ENCODE peak calls at places on chromosomes 5 and 9, in seven cellular contexts. W is brain microvascular endothelial cell; F is effector memory CD8-positive, alpha-beta T cell; X is stimulated activated CD4-positive, alpha-beta T cell treated with anti-CD3 and anti-CD28 coated beads, Interleukin-4, amount 100 ng/mL, for 48 hours; E is CD8-positive, alpha-beta T cell; R is Calu3; N is T follicular helper cell. O is an unnamed sample.

GRCh38 chr5:78587775-78588291 is 60.7 kb downstream of the LHFPL2 start:
- DNase-seq in W (no peak), N (no peak), R (no peak), X (no peak), E (no peak), F (no peak), O (no peak)

GRCh38 chr5:14713476-14714384 is 49.2 kb downstream of the OTULIN start:
- DNase-seq in X (no peak), F (no peak), W (no peak), R (no peak), E (no peak), N (no peak), O (no peak)

GRCh38 chr9:7144265-7145046 is 386.7 kb downstream of the KDM4C start:
- DNase-seq in X (no peak), E (no peak), R (no peak), N (no peak), W (no peak), F (no peak), O (no peak)

GRCh38 chr9:113885183-113886002 is 9.3 kb downstream of the ZNF618 start:
- DNase-seq in W (no peak), E (no peak), N (no peak), F (no peak), R (no peak), X (no peak), O (no peak)

GRCh38 chr5:5341531-5342292 is 80.8 kb upstream of the ICE1 start:
- DNase-seq in F (no peak), E (no peak), W (no peak), R (no peak), N (no peak), X (no peak), O (peak; percentile 31)

GRCh38 chr5:126280820-126281219 is 142.4 kb upstream of the GRAMD2B start:
- DNase-seq in X (no peak), N (no peak), F (no peak), E (no peak), W (no peak), R (no peak), O (no peak)

GRCh38 chr5:142109356-142110045 is 922 bp downstream of the NDFIP1 start:
- DNase-seq in W (peak; percentile 15), N (no peak), E (peak; percentile 71), F (peak; percentile 17), X (peak; percentile 37), R (no peak), O (no peak)

GRCh38 chr9:131024978-131025868 is 16.2 kb downstream of the LAMC3 start:
- DNase-seq in R (no peak), N (no peak), X (no peak), F (no peak), E (no peak), W (no peak), O (no peak)

GRCh38 chr5:58759745-58760144 is 176.9 kb downstream of the RAB3C start:
- DNase-seq in E (no peak), X (no peak), F (peak; percentile 1), N (no peak), W (no peak), R (no peak), O (no peak)

GRCh38 chr5:170638051-170638450 is 134.2 kb downstream of the KCNIP1 start:
- DNase-seq in X (no peak), F (no peak), N (no peak), E (no peak), W (no peak), R (no peak), O (no peak)

GRCh38 chr5:72392326-72392733 is 72.2 kb downstream of the PTCD2 start:
- DNase-seq in X (no peak), W (no peak), E (no peak), F (no peak), R (no peak), N (no peak), O (no peak)